ENCODE peak calls at places on chromosomes 16 and 17, in seven cellular contexts. G is heart left ventricle, Q is A549, O is endothelial cell of umbilical vein, J is AG10803, X is tibial nerve, Z is brain microvascular endothelial cell. U is an unnamed sample.
A peak's percentile ranks its signal among the peaks of the same experiment; 100 is the strongest.

GRCh38 chr16:77711775-77712174 is 10.5 kb upstream of the NUDT7 start:
- DNase-seq in Z (no peak), Q (no peak), G (no peak), J (peak; percentile 20), X (no peak), O (no peak), U (no peak)

GRCh38 chr17:36668824-36669223 is 67.4 kb downstream of the MRM1 start:
- DNase-seq in O (no peak), Z (no peak), Q (no peak), G (no peak), X (no peak), J (no peak), U (no peak)

GRCh38 chr16:1960665-1961630 is 1.6 kb downstream of the NDUFB10 start:
- DNase-seq in Z (no peak), O (peak; percentile 39), J (peak; percentile 28), Q (peak; percentile 72), X (no peak), G (no peak), U (peak; percentile 32)

GRCh38 chr17:34068506-34069035 is 186.5 kb upstream of the CCL2 start:
- DNase-seq in J (no peak), G (no peak), Q (no peak), X (no peak), Z (no peak), O (no peak), U (no peak)

GRCh38 chr17:63163158-63163520 is 197.1 kb downstream of the TANC2 start:
- DNase-seq in Q (no peak), O (peak; percentile 70), J (no peak), X (no peak), G (no peak), Z (no peak), U (no peak)

GRCh38 chr16:56653218-56653617 is 1.5 kb downstream of the MT1B start:
- DNase-seq in J (no peak), X (no peak), G (no peak), Q (no peak), Z (no peak), O (no peak), U (no peak)

GRCh38 chr16:57700801-57701551 is 6.4 kb downstream of the DRC7 start:
- DNase-seq in Q (no peak), G (no peak), O (peak; percentile 13), X (no peak), Z (no peak), J (no peak), U (no peak)

GRCh38 chr17:44904001-44904984 is 5.0 kb upstream of the EFTUD2 start:
- DNase-seq in Q (no peak), J (no peak), G (no peak), Z (no peak), O (no peak), X (no peak), U (no peak)

GRCh38 chr16:49120631-49121030 is 161.0 kb downstream of the CBLN1 start:
- DNase-seq in X (no peak), J (no peak), G (no peak), Q (no peak), Z (no peak), O (no peak), U (no peak)

GRCh38 chr16:48946687-48947370 is 334.8 kb downstream of the CBLN1 start:
- DNase-seq in Z (no peak), G (peak; percentile 35), Q (no peak), X (no peak), J (no peak), O (no peak), U (no peak)

GRCh38 chr16:4976611-4977145 is 18.5 kb downstream of the SEC14L5 start:
- DNase-seq in G (no peak), X (no peak), Q (no peak), Z (no peak), O (no peak), J (no peak), U (no peak)

GRCh38 chr17:13143001-13143400 is 125.2 kb upstream of the ELAC2 start:
- DNase-seq in Q (no peak), X (no peak), Z (no peak), J (no peak), O (no peak), G (no peak), U (no peak)

DNA sequence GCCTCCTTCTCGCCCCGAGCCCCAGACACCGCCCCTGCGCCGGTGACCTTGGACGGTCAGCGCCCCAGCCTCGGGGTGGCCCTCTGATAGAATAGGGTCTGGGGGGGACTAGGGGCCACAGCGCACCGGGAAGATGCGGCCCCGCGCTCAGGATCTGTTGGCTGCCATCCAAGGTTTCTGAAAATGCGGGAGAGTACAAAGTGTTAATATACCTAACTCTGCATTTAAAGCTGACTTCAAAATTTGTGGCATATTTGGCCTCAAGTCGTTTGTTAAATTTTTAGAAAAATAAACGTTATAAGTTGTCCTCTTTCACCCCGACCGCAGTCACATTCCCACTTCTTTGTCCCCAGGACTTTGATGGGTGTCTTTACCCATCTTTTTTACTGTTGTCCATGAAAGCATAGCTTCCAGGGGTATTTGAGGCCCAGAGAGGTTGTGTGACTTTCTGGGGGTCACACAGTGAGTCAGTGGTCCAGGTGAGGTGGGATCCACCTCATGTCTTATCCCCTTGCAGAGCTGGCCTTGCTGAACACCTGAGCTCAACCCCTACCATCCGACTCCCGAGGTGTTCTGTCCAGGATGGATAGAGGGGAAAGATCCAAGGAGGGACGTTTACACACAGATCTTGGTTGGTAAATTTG is 796 bp downstream of the NT5M start:
- DNase-seq in G (no peak), O (no peak), X (no peak), J (no peak), Z (no peak), Q (no peak), U (no peak)
- H3K4me3 ChIP-seq in G (peak overlapping the region; percentile 59), O (peak overlapping the region; percentile 52), X (peak overlapping the region; percentile 62), J (peak overlapping the region; percentile 64), Z (peak overlapping the region; percentile 59), Q (peak overlapping the region; percentile 71), U (peak overlapping the region; percentile 55)

GRCh38 chr17:49002331-49002730 is 5.1 kb downstream of the IGF2BP1 start:
- DNase-seq in Z (no peak), Q (no peak), J (no peak), G (no peak), O (peak; percentile 7), X (no peak), U (no peak)

GRCh38 chr17:49001671-49002070 is 4.5 kb downstream of the IGF2BP1 start:
- DNase-seq in X (no peak), G (no peak), J (no peak), Z (no peak), Q (no peak), O (peak; percentile 27), U (no peak)

GRCh38 chr17:49005140-49005539 is 8.0 kb downstream of the IGF2BP1 start:
- DNase-seq in Q (no peak), G (no peak), J (no peak), O (no peak), Z (no peak), X (no peak), U (no peak)

GRCh38 chr17:49002766-49003165 is 5.6 kb downstream of the IGF2BP1 start:
- DNase-seq in O (no peak), X (no peak), Q (no peak), Z (no peak), G (no peak), J (no peak), U (no peak)

GRCh38 chr17:49003557-49004511 is 6.6 kb downstream of the IGF2BP1 start:
- DNase-seq in J (peak; percentile 49), O (peak; percentile 68), G (no peak), Z (no peak), Q (no peak), X (no peak), U (peak; percentile 49)
- TF ChIP-seq CTCF in J (no peak), O (no peak), G (no peak), Z (no peak), Q (no peak), X (no peak), U (no peak)

DNA sequence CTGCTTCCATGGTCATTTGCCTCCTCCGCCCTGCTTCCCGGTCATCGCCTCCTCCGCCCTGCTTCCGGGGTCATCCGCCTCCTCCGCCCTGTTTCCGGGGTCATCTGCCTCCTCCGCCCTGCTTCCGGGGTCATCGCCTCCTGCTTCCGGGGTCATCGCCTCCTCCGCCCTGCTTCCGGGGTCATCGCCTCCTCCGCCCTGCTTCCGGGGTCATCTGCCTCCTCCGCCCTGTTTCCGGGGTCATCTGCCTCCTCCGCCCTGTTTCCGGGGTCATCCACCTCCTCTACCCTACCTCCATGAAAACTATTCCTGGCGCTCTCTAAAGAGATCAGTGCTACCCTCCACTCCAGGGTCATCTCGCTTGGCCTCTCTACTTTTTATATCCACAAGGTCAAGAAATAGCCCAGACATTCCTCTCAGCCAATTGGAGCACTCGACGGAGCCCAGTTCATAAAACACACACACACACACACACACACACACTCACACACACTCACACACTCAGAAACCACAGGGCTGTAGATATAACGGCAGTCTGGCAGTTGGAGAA is 44.8 kb downstream of the TRARG1 start:
- DNase-seq in Q (no peak), G (no peak), Z (no peak), X (no peak), O (no peak), J (no peak), U (no peak)
- H3K4me3 ChIP-seq in Q (no peak overlapping the region), G (no peak overlapping the region), Z (no peak overlapping the region), X (no peak overlapping the region), O (no peak overlapping the region), J (no peak overlapping the region), U (no peak overlapping the region)

DNA sequence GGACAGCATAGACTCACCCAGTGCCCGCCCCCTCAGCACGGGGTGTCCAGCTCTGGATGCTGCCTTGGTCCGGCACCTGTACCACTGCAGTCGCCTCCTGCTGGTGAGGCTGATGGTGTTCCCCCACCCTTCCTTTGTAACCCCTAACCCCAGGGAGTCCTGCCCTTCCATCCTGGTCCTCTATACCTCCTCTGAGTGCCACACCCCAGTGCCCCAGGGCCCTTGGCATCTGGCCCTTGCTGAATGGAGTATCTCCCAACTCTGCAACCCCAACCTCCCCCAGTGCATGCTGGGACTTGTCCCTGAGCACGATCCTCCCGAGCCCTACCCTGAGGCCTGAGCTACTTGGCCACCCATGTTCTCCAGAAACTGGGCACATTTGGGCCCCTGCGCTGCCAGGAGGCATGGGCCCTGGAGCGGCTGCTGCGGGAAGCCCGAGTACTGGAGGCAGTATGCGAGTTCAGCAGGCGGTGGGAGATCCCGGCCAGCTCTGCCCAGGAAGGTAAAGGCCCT is 15.8 kb downstream of the RIPOR1 start:
- DNase-seq in G (no peak), X (no peak), J (no peak), Z (no peak), Q (no peak), O (no peak), U (no peak)
- TF ChIP-seq CTCF in G (no peak), X (no peak), J (no peak), Z (peak; percentile 30), Q (peak; percentile 15), O (peak; percentile 24), U (no peak)

DNA sequence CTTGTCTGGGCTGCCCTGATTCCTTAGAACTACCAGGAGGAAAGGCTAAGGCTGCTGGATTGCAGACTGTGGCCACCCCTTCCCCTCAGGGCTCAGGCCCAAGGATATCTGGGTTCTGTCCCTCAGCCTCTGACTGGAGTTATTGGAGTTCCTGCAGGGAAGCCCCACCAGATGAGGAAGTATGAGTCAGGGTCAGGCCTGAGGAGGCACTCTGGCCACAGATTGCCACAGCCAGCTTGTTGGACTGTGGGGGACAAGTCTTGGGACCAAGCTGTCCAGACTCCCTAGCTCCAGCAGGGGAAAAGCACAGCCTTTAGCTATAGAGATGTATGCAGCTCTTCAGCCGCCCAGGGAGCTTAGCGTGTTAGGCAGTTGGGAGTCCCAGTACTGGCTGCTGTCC is 381.9 kb upstream of the TOM1L1 start:
- DNase-seq in G (no peak), Q (no peak), J (no peak), Z (no peak), O (no peak), X (no peak), U (no peak)
- H3K4me3 ChIP-seq in G (no peak overlapping the region), Q (no peak overlapping the region), J (no peak overlapping the region), Z (no peak overlapping the region), O (no peak overlapping the region), X (no peak overlapping the region), U (no peak overlapping the region)